ENCODE peak calls at places on chromosomes 3 and 15, in seven cellular contexts. T, W, X, N, H, V and C are unnamed samples.

GRCh38 chr3:94612631-94613030 is 549.8 kb downstream of the NSUN3 start:
- DNase-seq in H (no peak), N (no peak), W (no peak), X (no peak), T (no peak), V (no peak), C (no peak)

GRCh38 chr15:95262866-95263564 is 1031.7 kb downstream of the MCTP2 start:
- DNase-seq in H (no peak), X (no peak), T (no peak), W (no peak), N (no peak), V (peak; percentile 88), C (no peak)

GRCh38 chr3:57691411-57692133 is 1.3 kb downstream of the DENND6A start:
- DNase-seq in X (peak; percentile 12), V (peak; percentile 7), W (no peak), N (no peak), T (no peak), H (no peak), C (peak; percentile 2)

GRCh38 chr3:177283983-177284382 is 86.7 kb upstream of the TBL1XR1 start:
- DNase-seq in H (no peak), T (no peak), V (no peak), N (no peak), X (no peak), W (no peak), C (no peak)

GRCh38 chr3:72673011-72673771 is 175.1 kb downstream of the SHQ1 start:
- DNase-seq in W (no peak), N (no peak), X (peak; percentile 62), H (no peak), V (no peak), T (no peak), C (no peak)

GRCh38 chr3:13104511-13104910 is 31.3 kb upstream of the IQSEC1 start:
- DNase-seq in V (no peak), W (no peak), T (no peak), N (no peak), X (no peak), H (no peak), C (no peak)

GRCh38 chr15:77852241-77853007 is 219.7 kb upstream of the LINGO1 start:
- DNase-seq in W (no peak), T (no peak), H (no peak), V (no peak), N (no peak), X (no peak), C (no peak)

GRCh38 chr3:10248984-10249748 is 907 bp downstream of the TATDN2 start:
- DNase-seq in T (peak; percentile 67), W (no peak), N (no peak), V (peak; percentile 2), H (no peak), X (peak; percentile 48), C (peak; percentile 51)

GRCh38 chr15:40367673-40368611 is 9.9 kb downstream of the DISP2 start:
- DNase-seq in X (peak; percentile 90), W (peak; percentile 84), H (peak; percentile 69), T (peak; percentile 92), V (peak; percentile 87), N (peak; percentile 67), C (peak; percentile 94)

GRCh38 chr3:88038561-88038960 is 20.2 kb downstream of the CGGBP1 start:
- DNase-seq in X (no peak), V (peak; percentile 80), W (no peak), N (no peak), H (no peak), T (no peak), C (no peak)

GRCh38 chr3:193560870-193561269 is 6.2 kb upstream of the ATP13A4 start:
- DNase-seq in T (peak; percentile 57), W (no peak), N (no peak), V (no peak), X (no peak), H (peak; percentile 76), C (no peak)

GRCh38 chr3:101310580-101311375 is 9.6 kb downstream of the IMPG2 start:
- DNase-seq in X (no peak), W (no peak), N (no peak), H (no peak), T (no peak), V (peak; percentile 75), C (no peak)

GRCh38 chr3:183253961-183254815 is 1.1 kb downstream of the B3GNT5 start:
- DNase-seq in T (peak; percentile 74), H (no peak), V (peak; percentile 12), X (no peak), N (no peak), W (no peak), C (peak; percentile 49)

GRCh38 chr15:70762469-70763119 is 764 bp downstream of the UACA start:
- DNase-seq in T (peak; percentile 73), V (peak; percentile 75), N (no peak), H (no peak), X (no peak), W (no peak), C (peak; percentile 39)

GRCh38 chr15:86062646-86063193 is 17.0 kb upstream of the AGBL1 start:
- DNase-seq in V (no peak), N (no peak), H (no peak), W (no peak), T (no peak), X (no peak), C (no peak)

GRCh38 chr3:196080517-196080841 is 1.4 kb downstream of the TFRC start:
- DNase-seq in W (no peak), T (no peak), N (no peak), X (no peak), V (no peak), H (no peak), C (no peak)

GRCh38 chr3:36457667-36458066 is 77.4 kb downstream of the STAC start:
- DNase-seq in H (no peak), W (no peak), N (no peak), T (no peak), V (no peak), X (no peak), C (no peak)

GRCh38 chr15:85063088-85063487 is 81.4 kb downstream of the PDE8A start:
- DNase-seq in X (no peak), T (no peak), H (no peak), N (no peak), W (no peak), V (peak; percentile 57), C (no peak)

GRCh38 chr15:42461261-42461660 is 29.7 kb downstream of the ZNF106 start:
- DNase-seq in W (no peak), H (no peak), V (no peak), N (no peak), T (no peak), X (no peak), C (peak; percentile 59)
- H3K27ac ChIP-seq in W (no peak overlapping the region), H (no peak overlapping the region), V (no peak overlapping the region), N (no peak overlapping the region), T (no peak overlapping the region), X (peak overlapping the region; percentile 30), C (peak overlapping the region; percentile 75)

GRCh38 chr3:128464702-128465101 is 2.0 kb downstream of the DNAJB8 start:
- DNase-seq in V (no peak), H (no peak), T (no peak), W (no peak), X (no peak), N (no peak), C (no peak)
- H3K27ac ChIP-seq in V (no peak overlapping the region), H (no peak overlapping the region), T (no peak overlapping the region), W (no peak overlapping the region), X (no peak overlapping the region), N (no peak overlapping the region), C (no peak overlapping the region)

GRCh38 chr15:78880828-78881227 is 8.1 kb downstream of the MORF4L1 start:
- DNase-seq in T (no peak), W (no peak), V (peak; percentile 54), N (no peak), H (no peak), X (no peak), C (no peak)
- H3K27ac ChIP-seq in T (no peak overlapping the region), W (no peak overlapping the region), V (peak overlapping the region; percentile 73), N (no peak overlapping the region), H (no peak overlapping the region), X (no peak overlapping the region), C (no peak overlapping the region)

GRCh38 chr15:57237282-57237642 is 139.0 kb upstream of the CGNL1 start:
- DNase-seq in V (no peak), W (no peak), H (no peak), T (no peak), X (no peak), N (no peak), C (peak; percentile 95)

GRCh38 chr15:57235186-57235585 is 141.1 kb upstream of the CGNL1 start:
- DNase-seq in H (no peak), X (no peak), T (no peak), N (no peak), W (no peak), V (no peak), C (no peak)

GRCh38 chr15:57236561-57237281 is 139.6 kb upstream of the CGNL1 start:
- DNase-seq in V (no peak), H (no peak), W (no peak), T (no peak), X (no peak), N (no peak), C (peak; percentile 83)

GRCh38 chr15:57234156-57234555 is 142.1 kb upstream of the CGNL1 start:
- DNase-seq in W (no peak), V (no peak), N (no peak), X (no peak), H (no peak), T (no peak), C (no peak)

GRCh38 chr15:57235865-57236264 is 140.4 kb upstream of the CGNL1 start:
- DNase-seq in W (no peak), N (no peak), T (no peak), H (no peak), X (no peak), V (peak; percentile 86), C (peak; percentile 86)
- H3K27ac ChIP-seq in W (no peak overlapping the region), N (no peak overlapping the region), T (no peak overlapping the region), H (no peak overlapping the region), X (no peak overlapping the region), V (no peak overlapping the region), C (peak overlapping the region; percentile 55)

GRCh38 chr15:28986108-28986507 is 100.3 kb downstream of the APBA2 start:
- DNase-seq in N (no peak), X (no peak), H (peak; percentile 38), V (no peak), W (no peak), T (no peak), C (no peak)
- H3K27ac ChIP-seq in N (peak overlapping the region; percentile 96), X (no peak overlapping the region), H (peak overlapping the region; percentile 98), V (no peak overlapping the region), W (no peak overlapping the region), T (no peak overlapping the region), C (no peak overlapping the region)

DNA sequence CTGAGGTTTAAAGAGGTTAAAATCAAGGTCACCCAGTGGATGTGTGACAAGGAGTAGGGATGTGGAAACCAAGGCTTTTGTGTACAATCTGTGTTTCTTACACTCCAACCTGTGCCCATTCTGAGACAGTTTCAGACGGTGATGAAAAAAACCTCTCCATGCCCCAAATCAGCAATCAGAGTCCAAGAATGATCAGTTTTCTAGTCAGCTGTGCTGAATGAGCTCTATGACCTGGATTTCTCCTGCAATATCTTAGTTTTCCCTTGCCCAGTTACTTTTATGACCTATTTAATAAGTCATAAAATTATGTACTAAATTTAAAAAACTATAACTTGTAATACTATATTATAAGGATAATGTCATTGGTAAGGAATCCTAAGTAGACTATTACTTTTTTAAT is 37.5 kb upstream of the CBLB start:
- DNase-seq in X (no peak), T (no peak), H (no peak), W (no peak), N (no peak), V (no peak), C (no peak)
- H3K27ac ChIP-seq in X (no peak overlapping the region), T (peak overlapping the region; percentile 1), H (no peak overlapping the region), W (peak overlapping the region; percentile 75), N (no peak overlapping the region), V (no peak overlapping the region), C (no peak overlapping the region)